ENCODE peak calls at places on chromosomes 5 and 9, in nine cellular contexts. Q is astrocyte of the cerebellum, B is right lobe of liver, O is cardiac muscle cell, R is uterus, A is mucosa of descending colon, N is A549, E is GM23338, T is heart right ventricle. D is an unnamed sample.

GRCh38 chr9:38338359-38339014 is 54.0 kb upstream of the ALDH1B1 start:
- DNase-seq in Q (no peak), B (no peak), O (no peak), R (no peak), A (no peak), N (no peak), E (no peak), T (no peak), D (no peak)

GRCh38 chr9:114192539-114192938 is 37.2 kb downstream of the COL27A1 start:
- DNase-seq in Q (no peak), B (no peak), O (no peak), R (no peak), A (no peak), N (no peak), E (no peak), T (no peak), D (no peak)

GRCh38 chr9:128634651-128635262 is 21.9 kb downstream of the DYNC2I2 start:
- DNase-seq in Q (no peak), B (peak; percentile 54), O (no peak), R (no peak), A (peak; percentile 52), N (no peak), E (no peak), T (no peak), D (no peak)

GRCh38 chr5:36875051-36875788 is 1.3 kb upstream of the NIPBL start:
- DNase-seq in Q (no peak), B (peak; percentile 60), O (peak; percentile 54), R (peak; percentile 46), A (peak; percentile 70), N (no peak), E (peak; percentile 62), T (peak; percentile 52), D (peak; percentile 22)

GRCh38 chr5:172931001-172931536 is 28.2 kb upstream of the RPL26L1 start:
- DNase-seq in Q (peak; percentile 74), B (peak; percentile 39), O (no peak), R (no peak), A (no peak), N (peak; percentile 83), E (no peak), T (no peak), D (peak; percentile 90)

GRCh38 chr5:154202379-154203260 is 12.1 kb downstream of the GALNT10 start:
- DNase-seq in Q (no peak), B (no peak), O (no peak), R (no peak), A (no peak), N (no peak), E (peak; percentile 25), T (no peak), D (no peak)

GRCh38 chr9:128266868-128267590 is 8.8 kb downstream of the GOLGA2 start:
- DNase-seq in Q (no peak), B (no peak), O (no peak), R (no peak), A (no peak), N (no peak), E (no peak), T (no peak), D (no peak)

GRCh38 chr5:153445875-153446567 is 44.4 kb upstream of the GRIA1 start:
- DNase-seq in Q (no peak), B (peak; percentile 75), O (no peak), R (no peak), A (no peak), N (no peak), E (peak; percentile 17), T (no peak), D (no peak)

GRCh38 chr5:72280655-72281069 is 39.4 kb downstream of the MRPS27 start:
- DNase-seq in Q (peak; percentile 42), B (no peak), O (peak; percentile 14), R (peak; percentile 34), A (no peak), N (peak; percentile 55), E (peak; percentile 68), T (no peak), D (peak; percentile 45)

GRCh38 chr5:72281430-72281763 is 38.6 kb downstream of the MRPS27 start:
- DNase-seq in Q (no peak), B (no peak), O (no peak), R (no peak), A (no peak), N (no peak), E (no peak), T (no peak), D (no peak)

GRCh38 chr5:72282878-72283277 is 37.2 kb downstream of the MRPS27 start:
- DNase-seq in Q (no peak), B (no peak), O (no peak), R (peak; percentile 50), A (no peak), N (no peak), E (no peak), T (no peak), D (no peak)

GRCh38 chr5:72283358-72283757 is 36.7 kb downstream of the MRPS27 start:
- DNase-seq in Q (no peak), B (peak; percentile 56), O (no peak), R (peak; percentile 56), A (no peak), N (no peak), E (no peak), T (no peak), D (no peak)

DNA sequence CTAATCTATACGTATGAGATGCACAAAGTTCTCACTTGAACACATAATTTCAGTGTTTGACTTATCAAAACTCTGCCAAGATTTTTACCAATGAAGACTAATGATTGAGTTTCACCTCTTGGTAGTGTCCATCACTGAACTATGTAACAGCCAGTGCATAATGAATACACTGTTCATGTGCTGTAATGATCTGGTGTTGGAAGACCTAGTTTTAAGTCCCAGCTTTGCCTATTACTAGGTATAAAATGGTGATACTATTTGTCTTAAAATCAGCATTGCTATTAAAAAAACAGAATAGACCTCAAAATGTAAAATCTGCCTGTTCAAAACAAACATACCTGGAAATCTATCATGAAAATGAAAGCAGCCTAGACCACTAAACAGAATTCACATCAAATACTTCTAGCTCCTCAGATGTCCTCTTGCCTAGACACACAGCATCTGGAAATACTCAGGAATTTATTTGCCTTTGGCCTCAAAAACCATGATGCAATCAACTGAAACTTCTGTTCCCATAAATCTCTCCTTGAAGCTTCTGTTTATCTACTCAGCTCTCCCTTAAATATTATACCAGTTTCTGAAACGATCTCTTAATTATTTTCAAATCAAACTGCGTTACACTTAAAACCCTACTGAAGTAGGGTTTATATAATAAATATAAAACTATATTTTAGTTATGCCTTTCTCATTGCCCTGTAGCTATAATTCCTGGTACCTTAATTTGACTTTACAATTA is 38.1 kb downstream of the MRPS27 start:
- DNase-seq in Q (peak; percentile 46), B (no peak), O (no peak), R (peak; percentile 44), A (no peak), N (no peak), E (no peak), T (no peak), D (peak; percentile 64)
- TF ChIP-seq CTCF in Q (no peak), B (no peak), O (no peak), R (no peak), A (no peak), N (no peak), E (no peak), T (no peak), D (no peak)

DNA sequence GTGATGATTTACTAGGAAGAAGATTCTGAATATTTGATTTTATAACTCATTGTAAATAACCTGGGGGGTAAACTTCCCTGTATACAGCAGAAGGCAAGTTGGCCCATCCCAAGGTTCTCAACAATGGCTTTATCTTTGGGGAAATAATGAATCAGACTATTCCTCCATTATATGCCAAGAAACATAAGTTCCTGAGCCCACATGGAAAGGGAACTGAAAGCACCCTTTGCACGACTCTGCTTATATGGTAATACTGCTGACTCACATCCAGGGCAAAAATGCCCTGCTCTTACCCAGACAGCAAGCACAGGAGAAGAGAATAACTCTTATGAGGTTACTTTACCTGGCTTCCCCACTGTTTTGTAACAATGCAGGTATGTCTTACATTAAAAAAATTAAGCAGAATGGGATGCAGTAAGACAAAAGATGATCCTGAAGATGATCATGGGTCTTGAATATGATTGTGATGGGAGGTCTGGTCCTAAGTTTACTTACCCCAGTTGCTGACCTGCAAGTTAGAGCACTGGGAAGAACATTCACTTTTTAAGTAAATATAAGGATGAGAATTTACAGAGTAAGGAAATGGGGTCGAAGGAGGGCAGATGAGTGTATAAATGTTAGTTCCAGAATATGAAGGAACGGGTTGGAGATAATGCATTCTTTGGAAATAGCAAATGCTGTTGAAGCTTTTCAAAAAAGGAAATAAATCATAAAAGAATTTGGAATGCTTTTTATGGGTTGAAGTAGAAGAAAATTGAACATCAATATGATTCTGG is 428.3 kb upstream of the MPDZ start:
- DNase-seq in Q (no peak), B (no peak), O (no peak), R (no peak), A (no peak), N (no peak), E (no peak), T (no peak), D (no peak)
- TF ChIP-seq CTCF in Q (no peak), B (no peak), O (no peak), R (no peak), A (no peak), N (no peak), E (no peak), T (no peak), D (no peak)

GRCh38 chr9:95077766-95078382 is 239.6 kb downstream of the FANCC start:
- DNase-seq in Q (no peak), B (no peak), O (no peak), R (no peak), A (no peak), N (no peak), E (no peak), T (no peak), D (no peak)

GRCh38 chr9:95079461-95079860 is 238.0 kb downstream of the FANCC start:
- DNase-seq in Q (no peak), B (no peak), O (no peak), R (peak; percentile 20), A (no peak), N (no peak), E (no peak), T (no peak), D (no peak)

GRCh38 chr9:95077053-95077765 is 240.3 kb downstream of the FANCC start:
- DNase-seq in Q (no peak), B (no peak), O (no peak), R (no peak), A (no peak), N (no peak), E (no peak), T (no peak), D (no peak)

GRCh38 chr9:95078516-95078915 is 239.0 kb downstream of the FANCC start:
- DNase-seq in Q (no peak), B (no peak), O (no peak), R (peak; percentile 23), A (no peak), N (no peak), E (no peak), T (no peak), D (no peak)

DNA sequence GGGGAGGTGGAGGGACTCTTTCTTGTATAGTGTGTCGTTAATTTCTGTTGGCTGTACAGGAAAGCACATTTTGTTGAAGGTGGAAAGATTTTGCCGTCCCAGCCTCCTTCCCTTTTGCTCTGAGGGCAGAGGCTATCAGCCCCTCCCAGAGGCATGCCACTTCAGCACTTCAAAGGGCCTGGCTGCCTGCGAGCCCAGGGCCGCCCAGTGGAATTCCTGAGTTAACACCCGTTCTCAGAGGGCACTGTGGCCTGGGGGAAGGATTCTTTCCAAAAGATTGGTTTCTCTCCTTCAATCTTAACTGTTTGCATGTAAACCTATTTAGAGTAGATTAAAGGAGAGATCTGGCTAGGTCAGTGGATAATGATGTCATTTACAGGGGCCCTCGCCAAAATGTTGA is 238.6 kb downstream of the FANCC start:
- DNase-seq in Q (no peak), B (no peak), O (peak; percentile 89), R (peak; percentile 11), A (no peak), N (no peak), E (peak; percentile 59), T (no peak), D (no peak)
- TF ChIP-seq CTCF in Q (no peak), B (no peak), O (no peak), R (no peak), A (no peak), N (no peak), E (no peak), T (no peak), D (no peak)

GRCh38 chr5:133051547-133052316 is at the start of gene HSPA4:
- DNase-seq in Q (peak; percentile 98), B (peak; percentile 98), O (peak; percentile 99), R (peak; percentile 99), A (peak; percentile 98), N (peak; percentile 97), E (peak; percentile 99), T (peak; percentile 95), D (peak; percentile 97)
- TF ChIP-seq CTCF in Q (no peak), B (no peak), O (no peak), R (no peak), A (no peak), N (no peak), E (no peak), T (no peak), D (no peak)

D was measured in HFFc6.